ENCODE peak calls at places on chromosomes 11 and 22, in five cellular contexts. One of them, this sample, is unnamed.

GRCh38 chr11:69694781-69695180 is 9.0 kb downstream of the FGF19 start:
- DNase-seq in activated gamma-delta T cell treated with anti-CD3 and anti-CD28 coated beads, Interleukin-2, amount 50 U/mL, for 16 hours: no peak
- DNase-seq in frontal cortex: no peak
- DNase-seq in activated CD4-positive, CD25-positive, alpha-beta regulatory T cell: no peak
- DNase-seq in esophagus squamous epithelium: no peak
- DNase-seq in this sample: no peak

GRCh38 chr22:36027960-36028645 is 521 bp downstream of the RBFOX2 start:
- DNase-seq in activated gamma-delta T cell treated with anti-CD3 and anti-CD28 coated beads, Interleukin-2, amount 50 U/mL, for 16 hours: no peak
- DNase-seq in frontal cortex: no peak
- DNase-seq in activated CD4-positive, CD25-positive, alpha-beta regulatory T cell: peak
- DNase-seq in esophagus squamous epithelium: no peak
- DNase-seq in this sample: no peak

GRCh38 chr11:1883342-1884122 is 8.2 kb downstream of the PRR33 start:
- DNase-seq in activated gamma-delta T cell treated with anti-CD3 and anti-CD28 coated beads, Interleukin-2, amount 50 U/mL, for 16 hours: no peak
- DNase-seq in frontal cortex: no peak
- DNase-seq in activated CD4-positive, CD25-positive, alpha-beta regulatory T cell: no peak
- DNase-seq in esophagus squamous epithelium: no peak
- DNase-seq in this sample: no peak

GRCh38 chr11:74377689-74378088 is 20.5 kb downstream of the PGM2L1 start:
- DNase-seq in activated gamma-delta T cell treated with anti-CD3 and anti-CD28 coated beads, Interleukin-2, amount 50 U/mL, for 16 hours: no peak
- DNase-seq in frontal cortex: no peak
- DNase-seq in activated CD4-positive, CD25-positive, alpha-beta regulatory T cell: no peak
- DNase-seq in esophagus squamous epithelium: no peak
- DNase-seq in this sample: no peak

GRCh38 chr11:122170815-122171475 is 54.9 kb upstream of the BLID start:
- DNase-seq in activated gamma-delta T cell treated with anti-CD3 and anti-CD28 coated beads, Interleukin-2, amount 50 U/mL, for 16 hours: no peak
- DNase-seq in frontal cortex: no peak
- DNase-seq in activated CD4-positive, CD25-positive, alpha-beta regulatory T cell: no peak
- DNase-seq in esophagus squamous epithelium: no peak
- DNase-seq in this sample: no peak

GRCh38 chr11:114340311-114341131 is 44.3 kb downstream of the NNMT start:
- DNase-seq in activated gamma-delta T cell treated with anti-CD3 and anti-CD28 coated beads, Interleukin-2, amount 50 U/mL, for 16 hours: no peak
- DNase-seq in frontal cortex: peak
- DNase-seq in activated CD4-positive, CD25-positive, alpha-beta regulatory T cell: no peak
- DNase-seq in esophagus squamous epithelium: no peak
- DNase-seq in this sample: no peak

GRCh38 chr11:119483341-119483880 is 60.4 kb upstream of the THY1 start:
- DNase-seq in activated gamma-delta T cell treated with anti-CD3 and anti-CD28 coated beads, Interleukin-2, amount 50 U/mL, for 16 hours: no peak
- DNase-seq in frontal cortex: no peak
- DNase-seq in activated CD4-positive, CD25-positive, alpha-beta regulatory T cell: no peak
- DNase-seq in esophagus squamous epithelium: no peak
- DNase-seq in this sample: no peak

GRCh38 chr11:74427377-74427776 is 29.1 kb upstream of the PGM2L1 start:
- DNase-seq in activated gamma-delta T cell treated with anti-CD3 and anti-CD28 coated beads, Interleukin-2, amount 50 U/mL, for 16 hours: no peak
- DNase-seq in frontal cortex: no peak
- DNase-seq in activated CD4-positive, CD25-positive, alpha-beta regulatory T cell: no peak
- DNase-seq in esophagus squamous epithelium: no peak
- DNase-seq in this sample: no peak

GRCh38 chr22:49398115-49398514 is 429.6 kb downstream of the BRD1 start:
- DNase-seq in activated gamma-delta T cell treated with anti-CD3 and anti-CD28 coated beads, Interleukin-2, amount 50 U/mL, for 16 hours: no peak
- DNase-seq in frontal cortex: no peak
- DNase-seq in activated CD4-positive, CD25-positive, alpha-beta regulatory T cell: no peak
- DNase-seq in esophagus squamous epithelium: no peak
- DNase-seq in this sample: no peak

GRCh38 chr11:122796128-122796717 is 42.1 kb upstream of the CRTAM start:
- DNase-seq in activated gamma-delta T cell treated with anti-CD3 and anti-CD28 coated beads, Interleukin-2, amount 50 U/mL, for 16 hours: peak
- DNase-seq in frontal cortex: no peak
- DNase-seq in activated CD4-positive, CD25-positive, alpha-beta regulatory T cell: peak
- DNase-seq in esophagus squamous epithelium: no peak
- DNase-seq in this sample: no peak

GRCh38 chr11:114179234-114179941 is 116.8 kb upstream of the NNMT start:
- DNase-seq in activated gamma-delta T cell treated with anti-CD3 and anti-CD28 coated beads, Interleukin-2, amount 50 U/mL, for 16 hours: no peak
- DNase-seq in frontal cortex: peak
- DNase-seq in activated CD4-positive, CD25-positive, alpha-beta regulatory T cell: no peak
- DNase-seq in esophagus squamous epithelium: peak
- DNase-seq in this sample: no peak

GRCh38 chr11:36156486-36157150 is 132.6 kb downstream of the COMMD9 start:
- DNase-seq in activated gamma-delta T cell treated with anti-CD3 and anti-CD28 coated beads, Interleukin-2, amount 50 U/mL, for 16 hours: no peak
- DNase-seq in frontal cortex: no peak
- DNase-seq in activated CD4-positive, CD25-positive, alpha-beta regulatory T cell: no peak
- DNase-seq in esophagus squamous epithelium: no peak
- DNase-seq in this sample: no peak

GRCh38 chr11:115528217-115528616 is 24.0 kb upstream of the CADM1 start:
- DNase-seq in activated gamma-delta T cell treated with anti-CD3 and anti-CD28 coated beads, Interleukin-2, amount 50 U/mL, for 16 hours: no peak
- DNase-seq in frontal cortex: no peak
- DNase-seq in activated CD4-positive, CD25-positive, alpha-beta regulatory T cell: no peak
- DNase-seq in esophagus squamous epithelium: no peak
- DNase-seq in this sample: no peak

GRCh38 chr11:36035454-36035853 is 91.6 kb downstream of the LDLRAD3 start:
- DNase-seq in activated gamma-delta T cell treated with anti-CD3 and anti-CD28 coated beads, Interleukin-2, amount 50 U/mL, for 16 hours: no peak
- DNase-seq in frontal cortex: no peak
- DNase-seq in activated CD4-positive, CD25-positive, alpha-beta regulatory T cell: no peak
- DNase-seq in esophagus squamous epithelium: no peak
- DNase-seq in this sample: no peak

GRCh38 chr11:27420217-27420616 is 52.4 kb downstream of the LGR4 start:
- DNase-seq in activated gamma-delta T cell treated with anti-CD3 and anti-CD28 coated beads, Interleukin-2, amount 50 U/mL, for 16 hours: no peak
- DNase-seq in frontal cortex: no peak
- DNase-seq in activated CD4-positive, CD25-positive, alpha-beta regulatory T cell: no peak
- DNase-seq in esophagus squamous epithelium: no peak
- DNase-seq in this sample: no peak

GRCh38 chr11:93225642-93226041 is 27.9 kb upstream of the SLC36A4 start:
- DNase-seq in activated gamma-delta T cell treated with anti-CD3 and anti-CD28 coated beads, Interleukin-2, amount 50 U/mL, for 16 hours: no peak
- DNase-seq in frontal cortex: peak
- DNase-seq in activated CD4-positive, CD25-positive, alpha-beta regulatory T cell: no peak
- DNase-seq in esophagus squamous epithelium: no peak
- DNase-seq in this sample: no peak

GRCh38 chr11:97140885-97141494 is 751.2 kb downstream of the JRKL start:
- DNase-seq in activated gamma-delta T cell treated with anti-CD3 and anti-CD28 coated beads, Interleukin-2, amount 50 U/mL, for 16 hours: no peak
- DNase-seq in frontal cortex: no peak
- DNase-seq in activated CD4-positive, CD25-positive, alpha-beta regulatory T cell: no peak
- DNase-seq in esophagus squamous epithelium: no peak
- DNase-seq in this sample: no peak